ENCODE peak calls at places on chromosomes 5 and 9, in six cellular contexts. W is H9, K is IMR-90, R is neuronal stem cell, D is mesendoderm, X is H1. U is an unnamed sample.

GRCh38 chr5:132812949-132813598 is at the start of gene SOWAHA:
- DNase-seq in W (peak), K (no peak), R (no peak), D (no peak), X (no peak), U (no peak)

GRCh38 chr5:72378636-72379289 is 58.6 kb downstream of the PTCD2 start:
- DNase-seq in W (no peak), K (peak), R (no peak), D (peak), X (no peak), U (peak)

GRCh38 chr9:130920762-130921482 is 18.1 kb downstream of the FIBCD1 start:
- DNase-seq in W (no peak), K (no peak), R (no peak), D (no peak), X (no peak), U (no peak)

GRCh38 chr5:160197341-160198147 is 31.8 kb upstream of the FABP6 start:
- DNase-seq in W (peak), K (peak), R (no peak), D (peak), X (no peak), U (peak)

GRCh38 chr5:177363565-177363964 is 5.8 kb downstream of the RGS14 start:
- DNase-seq in W (no peak), K (no peak), R (no peak), D (no peak), X (no peak), U (no peak)

GRCh38 chr5:4907636-4908035 is 232.5 kb upstream of the ADAMTS16 start:
- DNase-seq in W (no peak), K (no peak), R (no peak), D (no peak), X (no peak), U (no peak)

GRCh38 chr5:150131978-150132694 is 23.5 kb downstream of the PDGFRB start:
- DNase-seq in W (no peak), K (peak), R (no peak), D (no peak), X (no peak), U (no peak)

GRCh38 chr9:23123048-23123632 is 676.5 kb downstream of the DMRTA1 start:
- DNase-seq in W (peak), K (peak), R (peak), D (peak), X (peak), U (peak)

GRCh38 chr5:647727-648126 is 35.6 kb downstream of the CEP72 start:
- DNase-seq in W (no peak), K (no peak), R (no peak), D (no peak), X (no peak), U (no peak)

GRCh38 chr5:177300236-177300880 is 3.2 kb downstream of the RAB24 start:
- DNase-seq in W (peak), K (peak), R (no peak), D (peak), X (no peak), U (peak)

GRCh38 chr5:175652741-175653663 is 4.9 kb upstream of the HRH2 start:
- DNase-seq in W (no peak), K (no peak), R (no peak), D (no peak), X (no peak), U (no peak)

GRCh38 chr9:133938086-133938485 is 54.0 kb downstream of the VAV2 start:
- DNase-seq in W (no peak), K (no peak), R (no peak), D (no peak), X (no peak), U (no peak)

GRCh38 chr9:133939386-133939785 is 52.7 kb downstream of the VAV2 start:
- DNase-seq in W (no peak), K (no peak), R (no peak), D (no peak), X (no peak), U (no peak)

GRCh38 chr9:133938670-133939258 is 53.4 kb downstream of the VAV2 start:
- DNase-seq in W (no peak), K (no peak), R (no peak), D (no peak), X (no peak), U (no peak)

GRCh38 chr9:133935328-133936040 is 56.6 kb downstream of the VAV2 start:
- DNase-seq in W (no peak), K (peak), R (no peak), D (no peak), X (no peak), U (peak)

DNA sequence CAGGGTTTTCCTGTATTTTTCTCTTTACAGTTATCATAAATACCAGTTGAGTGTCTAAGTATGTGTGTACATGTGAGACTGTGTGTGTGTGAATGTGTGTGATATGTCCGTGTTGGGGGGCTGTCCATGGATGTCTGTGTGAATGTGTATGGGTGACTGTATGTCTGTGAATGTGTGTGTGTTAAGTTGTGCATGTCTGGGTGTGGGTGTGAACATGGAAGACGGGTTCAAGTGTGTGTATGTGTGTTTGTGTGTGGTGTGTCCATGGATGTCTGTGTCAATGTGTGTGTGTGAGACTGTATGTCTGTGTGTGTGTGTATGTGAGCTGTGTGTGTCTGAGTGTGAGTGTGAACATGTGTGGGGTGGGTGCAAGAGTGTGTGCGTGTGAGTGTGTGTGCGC is 55.0 kb downstream of the VAV2 start:
- DNase-seq in W (no peak), K (no peak), R (no peak), D (no peak), X (no peak), U (no peak)
- H3K23ac ChIP-seq in W (no peak), K (peak), R (no peak), D (no peak), X (no peak), U (no peak)

GRCh38 chr5:90550963-90551362 is 7.6 kb upstream of the ADGRV1 start:
- DNase-seq in W (no peak), K (no peak), R (no peak), D (no peak), X (no peak), U (no peak)
- H3K23ac ChIP-seq in W (no peak), K (no peak), R (no peak), D (no peak), X (no peak), U (no peak)

DNA sequence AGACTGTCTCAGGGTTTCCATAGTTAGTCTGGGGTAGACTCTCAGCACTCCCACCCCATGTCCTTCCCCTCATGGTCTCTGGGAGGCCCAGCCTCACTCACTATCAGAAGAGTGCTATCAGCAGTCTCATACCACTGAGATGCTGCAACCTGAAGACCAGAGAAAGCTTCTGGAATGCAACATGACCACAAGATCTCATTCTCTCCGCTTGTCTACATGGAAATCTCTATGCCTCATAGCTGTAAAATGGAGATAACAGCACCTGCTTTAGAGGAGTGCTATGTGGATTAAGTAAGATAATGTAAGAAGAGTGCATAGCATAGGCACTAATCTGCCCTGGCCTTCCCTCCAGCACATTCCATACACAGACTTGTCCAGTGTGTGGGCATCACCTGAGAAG is 47.0 kb upstream of the ZNF169 start:
- DNase-seq in W (no peak), K (peak), R (no peak), D (peak), X (no peak), U (peak)
- H3K23ac ChIP-seq in W (no peak), K (no peak), R (no peak), D (no peak), X (no peak), U (no peak)

GRCh38 chr5:59579101-59579885 is 314.2 kb downstream of the PDE4D start:
- DNase-seq in W (no peak), K (no peak), R (no peak), D (no peak), X (no peak), U (no peak)
- H3K23ac ChIP-seq in W (no peak), K (no peak), R (no peak), D (no peak), X (no peak), U (no peak)